ENCODE peak calls at places on chromosomes 3 and 15, in eight cellular contexts. S, O, T, V, Z, K, N and D are unnamed samples.

GRCh38 chr3:143152043-143152442 is 32.5 kb downstream of the CHST2 start:
- DNase-seq in S (no peak), O (no peak), T (no peak), V (no peak), Z (no peak), K (no peak), N (no peak), D (no peak)

GRCh38 chr15:68617001-68617400 is 38.2 kb downstream of the CORO2B start:
- DNase-seq in S (no peak), O (no peak), T (no peak), V (no peak), Z (no peak), K (no peak), N (no peak), D (no peak)

GRCh38 chr3:4011136-4011535 is 211.9 kb downstream of the LRRN1 start:
- DNase-seq in S (no peak), O (no peak), T (no peak), V (no peak), Z (no peak), K (no peak), N (no peak), D (no peak)

GRCh38 chr3:31531465-31531991 is 1.2 kb upstream of the STT3B start:
- DNase-seq in S (no peak), O (no peak), T (no peak), V (peak; percentile 28), Z (no peak), K (no peak), N (no peak), D (no peak)

GRCh38 chr3:129934234-129935123 is 40.0 kb upstream of the TRH start:
- DNase-seq in S (no peak), O (peak; percentile 14), T (peak; percentile 59), V (peak; percentile 8), Z (peak; percentile 65), K (no peak), N (peak; percentile 13), D (peak; percentile 23)

GRCh38 chr3:147200545-147200944 is 205.8 kb downstream of the ZIC4 start:
- DNase-seq in S (no peak), O (no peak), T (no peak), V (no peak), Z (no peak), K (no peak), N (no peak), D (no peak)

GRCh38 chr3:166425900-166426611 is 588.8 kb upstream of the BCHE start:
- DNase-seq in S (no peak), O (peak; percentile 79), T (no peak), V (no peak), Z (peak; percentile 55), K (no peak), N (no peak), D (peak; percentile 1)

GRCh38 chr15:92668620-92669019 is 13.0 kb upstream of the FAM174B start:
- DNase-seq in S (no peak), O (no peak), T (no peak), V (no peak), Z (no peak), K (no peak), N (no peak), D (no peak)

GRCh38 chr15:28132524-28133275 is 33.6 kb upstream of the OCA2 start:
- DNase-seq in S (no peak), O (no peak), T (no peak), V (no peak), Z (no peak), K (no peak), N (peak; percentile 70), D (no peak)

GRCh38 chr3:130425484-130425883 is 80.0 kb downstream of the COL6A5 start:
- DNase-seq in S (no peak), O (no peak), T (no peak), V (no peak), Z (no peak), K (no peak), N (no peak), D (no peak)

GRCh38 chr3:105496343-105496742 is 129.6 kb downstream of the ALCAM start:
- DNase-seq in S (no peak), O (no peak), T (no peak), V (no peak), Z (peak; percentile 33), K (no peak), N (no peak), D (no peak)

GRCh38 chr3:140898340-140899180 is 43.1 kb upstream of the SLC25A36 start:
- DNase-seq in S (peak; percentile 10), O (peak; percentile 20), T (peak; percentile 37), V (peak; percentile 56), Z (peak; percentile 33), K (no peak), N (peak; percentile 18), D (peak; percentile 58)

GRCh38 chr3:128983293-128984069 is 10.4 kb downstream of the CFAP92 start:
- DNase-seq in S (no peak), O (no peak), T (no peak), V (no peak), Z (peak; percentile 41), K (no peak), N (no peak), D (no peak)

GRCh38 chr3:175208316-175208715 is 349.2 kb downstream of the NAALADL2 start:
- DNase-seq in S (no peak), O (no peak), T (no peak), V (no peak), Z (peak; percentile 20), K (no peak), N (no peak), D (no peak)

GRCh38 chr15:98177950-98178848 is 217.7 kb downstream of the ARRDC4 start:
- DNase-seq in S (no peak), O (peak; percentile 64), T (peak; percentile 44), V (peak; percentile 54), Z (peak; percentile 86), K (no peak), N (peak; percentile 55), D (peak; percentile 56)

GRCh38 chr3:152466784-152467183 is 198.1 kb downstream of the MBNL1 start:
- DNase-seq in S (no peak), O (peak; percentile 49), T (no peak), V (peak; percentile 36), Z (no peak), K (no peak), N (no peak), D (peak; percentile 51)

GRCh38 chr3:191768421-191768820 is 307.5 kb downstream of the PYDC2 start:
- DNase-seq in S (no peak), O (no peak), T (no peak), V (no peak), Z (no peak), K (no peak), N (no peak), D (no peak)

GRCh38 chr3:125055165-125055912 is 458 bp downstream of the HEG1 start:
- DNase-seq in S (peak; percentile 49), O (no peak), T (peak; percentile 34), V (no peak), Z (no peak), K (no peak), N (peak; percentile 33), D (no peak)

GRCh38 chr3:193831495-193832455 is 238.8 kb downstream of the OPA1 start:
- DNase-seq in S (peak; percentile 20), O (no peak), T (no peak), V (peak; percentile 50), Z (no peak), K (no peak), N (peak; percentile 17), D (no peak)

GRCh38 chr3:42472555-42472954 is 29.9 kb upstream of the VIPR1 start:
- DNase-seq in S (no peak), O (no peak), T (no peak), V (no peak), Z (no peak), K (no peak), N (no peak), D (no peak)

GRCh38 chr15:99244306-99244705 is 5.1 kb downstream of the TTC23 start:
- DNase-seq in S (no peak), O (no peak), T (no peak), V (no peak), Z (no peak), K (no peak), N (no peak), D (no peak)

GRCh38 chr3:55059027-55059629 is 131.3 kb upstream of the LRTM1 start:
- DNase-seq in S (no peak), O (no peak), T (no peak), V (no peak), Z (no peak), K (no peak), N (no peak), D (no peak)

GRCh38 chr15:83284563-83285283 is at the start of gene BNC1:
- DNase-seq in S (no peak), O (no peak), T (no peak), V (no peak), Z (peak; percentile 67), K (no peak), N (no peak), D (no peak)
- H3K27me3 ChIP-seq in S (no peaks in the 10 kb centered on the region), O (no peaks in the 10 kb centered on the region), T (peaks cover 14% of the 10 kb centered on the region), V (no peaks in the 10 kb centered on the region), Z (peaks cover 86% of the 10 kb centered on the region), K (no peaks in the 10 kb centered on the region), N (peaks cover 51% of the 10 kb centered on the region), D (no peaks in the 10 kb centered on the region)

GRCh38 chr3:136920904-136921649 is 36.7 kb upstream of the IL20RB start:
- DNase-seq in S (no peak), O (no peak), T (no peak), V (no peak), Z (no peak), K (no peak), N (no peak), D (no peak)
- H3K27me3 ChIP-seq in S (no peaks in the 10 kb centered on the region), O (no peaks in the 10 kb centered on the region), T (no peaks in the 10 kb centered on the region), V (no peaks in the 10 kb centered on the region), Z (no peaks in the 10 kb centered on the region), K (no peaks in the 10 kb centered on the region), N (no peaks in the 10 kb centered on the region), D (no peaks in the 10 kb centered on the region)

GRCh38 chr15:88785217-88785616 is 18.0 kb upstream of the ACAN start:
- DNase-seq in S (no peak), O (no peak), T (no peak), V (no peak), Z (no peak), K (no peak), N (no peak), D (no peak)
- H3K27me3 ChIP-seq in S (peaks cover 2% of the 10 kb centered on the region), O (no peaks in the 10 kb centered on the region), T (peaks cover 22% of the 10 kb centered on the region), V (no peaks in the 10 kb centered on the region), Z (no peaks in the 10 kb centered on the region), K (no peaks in the 10 kb centered on the region), N (no peaks in the 10 kb centered on the region), D (no peaks in the 10 kb centered on the region)

GRCh38 chr15:89371145-89372044 is 36.8 kb upstream of the POLG start:
- DNase-seq in S (no peak), O (peak; percentile 46), T (peak; percentile 31), V (no peak), Z (peak; percentile 96), K (no peak), N (no peak), D (no peak)
- H3K27me3 ChIP-seq in S (peaks cover 12% of the 10 kb centered on the region), O (peaks cover 95% of the 10 kb centered on the region), T (peaks cover 74% of the 10 kb centered on the region), V (peaks cover 95% of the 10 kb centered on the region), Z (peaks cover 100% of the 10 kb centered on the region), K (no peaks in the 10 kb centered on the region), N (peaks cover 96% of the 10 kb centered on the region), D (peaks cover 91% of the 10 kb centered on the region)

GRCh38 chr3:187918081-187918644 is 172.9 kb upstream of the BCL6 start:
- DNase-seq in S (no peak), O (no peak), T (no peak), V (no peak), Z (no peak), K (no peak), N (no peak), D (no peak)
- H3K27me3 ChIP-seq in S (no peaks in the 10 kb centered on the region), O (no peaks in the 10 kb centered on the region), T (peaks cover 4% of the 10 kb centered on the region), V (no peaks in the 10 kb centered on the region), Z (no peaks in the 10 kb centered on the region), K (no peaks in the 10 kb centered on the region), N (no peaks in the 10 kb centered on the region), D (no peaks in the 10 kb centered on the region)